ENCODE peak calls at places on chromosomes 13 and 19, in five cellular contexts. One of them, this sample, is unnamed.

GRCh38 chr13:33904431-33904830 is 86.5 kb downstream of the RFC3 start:
- DNase-seq in fibroblast of the conjunctiva: no peak
- DNase-seq in NCI-H510A: no peak
- DNase-seq in cardiac fibroblast: no peak
- DNase-seq in GM23248: no peak
- DNase-seq in this sample: no peak

GRCh38 chr13:30158774-30159445 is 148.4 kb downstream of the KATNAL1 start:
- DNase-seq in NCI-H510A: no peak
- DNase-seq in fibroblast of the conjunctiva: peak
- DNase-seq in cardiac fibroblast: peak
- DNase-seq in GM23248: peak
- DNase-seq in this sample: no peak

GRCh38 chr13:114339779-114340534 is 25.7 kb downstream of the CHAMP1 start:
- DNase-seq in cardiac fibroblast: peak
- DNase-seq in NCI-H510A: peak
- DNase-seq in GM23248: peak
- DNase-seq in fibroblast of the conjunctiva: peak
- DNase-seq in this sample: peak

GRCh38 chr13:23617551-23618014 is 47.4 kb downstream of the TNFRSF19 start:
- DNase-seq in NCI-H510A: no peak
- DNase-seq in cardiac fibroblast: peak
- DNase-seq in fibroblast of the conjunctiva: peak
- DNase-seq in GM23248: peak
- DNase-seq in this sample: no peak

GRCh38 chr19:4730740-4731171 is 7.1 kb upstream of the DPP9 start:
- DNase-seq in NCI-H510A: no peak
- DNase-seq in cardiac fibroblast: peak
- DNase-seq in fibroblast of the conjunctiva: no peak
- DNase-seq in GM23248: peak
- DNase-seq in this sample: peak

GRCh38 chr13:108984251-108984920 is 355.0 kb downstream of the MYO16 start:
- DNase-seq in fibroblast of the conjunctiva: no peak
- DNase-seq in NCI-H510A: no peak
- DNase-seq in cardiac fibroblast: no peak
- DNase-seq in GM23248: no peak
- DNase-seq in this sample: no peak

GRCh38 chr19:44943801-44944249 is 1.8 kb downstream of the APOC4 start:
- DNase-seq in cardiac fibroblast: peak
- DNase-seq in fibroblast of the conjunctiva: no peak
- DNase-seq in NCI-H510A: no peak
- DNase-seq in GM23248: peak
- DNase-seq in this sample: peak

GRCh38 chr19:43605875-43606568 is 5.9 kb upstream of the SRRM5 start:
- DNase-seq in fibroblast of the conjunctiva: no peak
- DNase-seq in cardiac fibroblast: no peak
- DNase-seq in NCI-H510A: no peak
- DNase-seq in GM23248: no peak
- DNase-seq in this sample: no peak

GRCh38 chr19:44904426-44904994 is 1.1 kb upstream of the APOE start:
- DNase-seq in fibroblast of the conjunctiva: no peak
- DNase-seq in cardiac fibroblast: no peak
- DNase-seq in GM23248: no peak
- DNase-seq in NCI-H510A: no peak
- DNase-seq in this sample: no peak

GRCh38 chr13:42815686-42816085 is 34.3 kb downstream of the FAM216B start:
- DNase-seq in cardiac fibroblast: peak
- DNase-seq in GM23248: no peak
- DNase-seq in NCI-H510A: no peak
- DNase-seq in fibroblast of the conjunctiva: peak
- DNase-seq in this sample: no peak

GRCh38 chr19:30684613-30685012 is 312.4 kb downstream of the ZNF536 start:
- DNase-seq in cardiac fibroblast: no peak
- DNase-seq in NCI-H510A: no peak
- DNase-seq in fibroblast of the conjunctiva: no peak
- DNase-seq in GM23248: no peak
- DNase-seq in this sample: no peak

GRCh38 chr19:50969413-50969760 is at the start of gene KLK6:
- DNase-seq in GM23248: no peak
- DNase-seq in fibroblast of the conjunctiva: no peak
- DNase-seq in NCI-H510A: no peak
- DNase-seq in cardiac fibroblast: no peak
- DNase-seq in this sample: no peak

GRCh38 chr13:100525453-100526298 is 62.9 kb downstream of the GGACT start:
- DNase-seq in fibroblast of the conjunctiva: no peak
- DNase-seq in cardiac fibroblast: no peak
- DNase-seq in GM23248: no peak
- DNase-seq in NCI-H510A: no peak
- DNase-seq in this sample: no peak

GRCh38 chr19:47391510-47392223 is 27.7 kb downstream of the MEIS3 start:
- DNase-seq in fibroblast of the conjunctiva: peak
- DNase-seq in GM23248: peak
- DNase-seq in cardiac fibroblast: peak
- DNase-seq in NCI-H510A: no peak
- DNase-seq in this sample: peak

GRCh38 chr13:40596484-40596883 is 70.0 kb downstream of the FOXO1 start:
- DNase-seq in NCI-H510A: no peak
- DNase-seq in fibroblast of the conjunctiva: no peak
- DNase-seq in GM23248: no peak
- DNase-seq in cardiac fibroblast: no peak
- DNase-seq in this sample: no peak

GRCh38 chr13:26619321-26619720 is 61.8 kb downstream of the WASF3 start:
- DNase-seq in cardiac fibroblast: peak
- DNase-seq in fibroblast of the conjunctiva: no peak
- DNase-seq in GM23248: peak
- DNase-seq in NCI-H510A: no peak
- DNase-seq in this sample: no peak

GRCh38 chr19:14091086-14091884 is 734 bp upstream of the SAMD1 start:
- DNase-seq in cardiac fibroblast: peak
- DNase-seq in GM23248: peak
- DNase-seq in NCI-H510A: peak
- DNase-seq in fibroblast of the conjunctiva: no peak
- DNase-seq in this sample: no peak

GRCh38 chr13:42361701-42362100 is 89.7 kb downstream of the AKAP11 start:
- DNase-seq in cardiac fibroblast: no peak
- DNase-seq in fibroblast of the conjunctiva: no peak
- DNase-seq in GM23248: no peak
- DNase-seq in NCI-H510A: no peak
- DNase-seq in this sample: no peak

GRCh38 chr19:58044886-58045285 is 11.1 kb downstream of the ZSCAN1 start:
- DNase-seq in fibroblast of the conjunctiva: no peak
- DNase-seq in GM23248: no peak
- DNase-seq in NCI-H510A: no peak
- DNase-seq in cardiac fibroblast: no peak
- DNase-seq in this sample: peak

GRCh38 chr13:37194428-37194861 is 89.0 kb upstream of the CSNK1A1L start:
- DNase-seq in NCI-H510A: no peak
- DNase-seq in fibroblast of the conjunctiva: peak
- DNase-seq in cardiac fibroblast: peak
- DNase-seq in GM23248: peak
- DNase-seq in this sample: no peak

GRCh38 chr19:45187421-45188100 is 9.0 kb downstream of the BLOC1S3 start:
- DNase-seq in GM23248: peak
- DNase-seq in NCI-H510A: no peak
- DNase-seq in cardiac fibroblast: no peak
- DNase-seq in fibroblast of the conjunctiva: no peak
- DNase-seq in this sample: peak

GRCh38 chr13:49836516-49836915 is 44.0 kb upstream of the KPNA3 start:
- DNase-seq in fibroblast of the conjunctiva: no peak
- DNase-seq in GM23248: no peak
- DNase-seq in NCI-H510A: no peak
- DNase-seq in cardiac fibroblast: no peak
- DNase-seq in this sample: no peak

GRCh38 chr19:11256189-11256588 is 6.1 kb downstream of the DOCK6 start:
- DNase-seq in NCI-H510A: no peak
- DNase-seq in cardiac fibroblast: peak
- DNase-seq in GM23248: no peak
- DNase-seq in fibroblast of the conjunctiva: no peak
- DNase-seq in this sample: no peak

GRCh38 chr19:36093146-36093662 is 17.7 kb upstream of the OVOL3 start:
- DNase-seq in cardiac fibroblast: no peak
- DNase-seq in fibroblast of the conjunctiva: no peak
- DNase-seq in GM23248: peak
- DNase-seq in NCI-H510A: no peak
- DNase-seq in this sample: peak

GRCh38 chr13:38602261-38602660 is 84.6 kb upstream of the FREM2 start:
- DNase-seq in fibroblast of the conjunctiva: no peak
- DNase-seq in cardiac fibroblast: peak
- DNase-seq in GM23248: no peak
- DNase-seq in NCI-H510A: no peak
- DNase-seq in this sample: no peak

GRCh38 chr19:5078666-5079409 is 109.9 kb downstream of the KDM4B start:
- DNase-seq in GM23248: no peak
- DNase-seq in cardiac fibroblast: no peak
- DNase-seq in NCI-H510A: no peak
- DNase-seq in fibroblast of the conjunctiva: no peak
- DNase-seq in this sample: no peak

GRCh38 chr13:36059366-36059765 is 71.8 kb downstream of the DCLK1 start:
- DNase-seq in GM23248: no peak
- DNase-seq in fibroblast of the conjunctiva: no peak
- DNase-seq in cardiac fibroblast: no peak
- DNase-seq in NCI-H510A: no peak
- DNase-seq in this sample: no peak

GRCh38 chr13:110524484-110525254 is 36.9 kb downstream of the RAB20 start:
- DNase-seq in fibroblast of the conjunctiva: no peak
- DNase-seq in cardiac fibroblast: no peak
- DNase-seq in GM23248: no peak
- DNase-seq in NCI-H510A: peak
- DNase-seq in this sample: no peak

GRCh38 chr13:80256352-80256932 is 84.5 kb downstream of the SPRY2 start:
- DNase-seq in cardiac fibroblast: no peak
- DNase-seq in NCI-H510A: no peak
- DNase-seq in fibroblast of the conjunctiva: no peak
- DNase-seq in GM23248: no peak
- DNase-seq in this sample: no peak

GRCh38 chr13:49791214-49791752 is 1.2 kb downstream of the KPNA3 start:
- DNase-seq in GM23248: peak
- DNase-seq in cardiac fibroblast: peak
- DNase-seq in NCI-H510A: no peak
- DNase-seq in fibroblast of the conjunctiva: peak
- DNase-seq in this sample: peak

GRCh38 chr19:16293133-16294085 is 31.2 kb upstream of the KLF2 start:
- DNase-seq in cardiac fibroblast: peak
- DNase-seq in NCI-H510A: no peak
- DNase-seq in GM23248: peak
- DNase-seq in fibroblast of the conjunctiva: peak
- DNase-seq in this sample: no peak

GRCh38 chr19:2365201-2365970 is 5.3 kb downstream of the TMPRSS9 start:
- DNase-seq in GM23248: no peak
- DNase-seq in NCI-H510A: no peak
- DNase-seq in cardiac fibroblast: no peak
- DNase-seq in fibroblast of the conjunctiva: no peak
- DNase-seq in this sample: no peak

GRCh38 chr19:2268480-2268830 is 12.2 kb upstream of the JSRP1 start:
- DNase-seq in cardiac fibroblast: no peak
- DNase-seq in GM23248: no peak
- DNase-seq in fibroblast of the conjunctiva: no peak
- DNase-seq in NCI-H510A: no peak
- DNase-seq in this sample: no peak